ENCODE peak calls at places on chromosomes 7 and 10, in four cellular contexts. Z is vagina, K is lower lobe of right lung, B is GM23338. D is an unnamed sample. For H3K4me1, the result is how much of the 10 kb centered on the place peaks cover.

GRCh38 chr7:96479015-96479645 is 157.2 kb upstream of the SLC25A13 start:
- DNase-seq in Z (no peak), B (no peak), K (no peak), D (no peak)

GRCh38 chr7:141991144-141991543 is 4.5 kb upstream of the MGAM start:
- DNase-seq in Z (no peak), B (no peak), K (no peak), D (no peak)

GRCh38 chr7:35680403-35681013 is 14.4 kb downstream of the HERPUD2 start:
- DNase-seq in B (no peak), K (no peak), Z (no peak), D (no peak)

GRCh38 chr7:117386125-117386709 is 41.1 kb downstream of the ASZ1 start:
- DNase-seq in Z (no peak), B (no peak), K (no peak), D (no peak)

GRCh38 chr7:76065016-76065612 is 17.2 kb downstream of the MDH2 start:
- DNase-seq in K (no peak), Z (no peak), B (no peak), D (no peak)

GRCh38 chr7:42014625-42015412 is 222.2 kb downstream of the GLI3 start:
- DNase-seq in Z (no peak), K (no peak), B (peak), D (no peak)

GRCh38 chr10:14382022-14382421 is 51.3 kb upstream of the FRMD4A start:
- DNase-seq in K (no peak), Z (no peak), B (no peak), D (no peak)

GRCh38 chr7:30934732-30935568 is 23.3 kb downstream of the AQP1 start:
- DNase-seq in B (no peak), K (no peak), Z (no peak), D (no peak)

GRCh38 chr7:155789001-155789725 is 23.1 kb downstream of the SHH start:
- DNase-seq in B (no peak), Z (no peak), K (no peak), D (peak)

GRCh38 chr7:80095545-80095944 is 39.1 kb upstream of the GNAI1 start:
- DNase-seq in K (no peak), Z (no peak), B (peak), D (no peak)

GRCh38 chr10:62980697-62981495 is 152.2 kb upstream of the NRBF2 start:
- DNase-seq in Z (no peak), B (no peak), K (no peak), D (no peak)

GRCh38 chr7:50869108-50869716 is 86.5 kb upstream of the GRB10 start:
- DNase-seq in K (no peak), B (no peak), Z (no peak), D (no peak)

GRCh38 chr7:771241-772004 is 44.3 kb upstream of the PRKAR1B start:
- DNase-seq in B (no peak), K (no peak), Z (peak), D (peak)

GRCh38 chr10:47104786-47105385 is 193.7 kb downstream of the PTPN20 start:
- DNase-seq in Z (peak), K (peak), B (no peak), D (no peak)

GRCh38 chr10:47053399-47053798 is 142.2 kb downstream of the PTPN20 start:
- DNase-seq in K (no peak), Z (peak), B (no peak), D (no peak)

GRCh38 chr10:30701471-30702173 is 72.1 kb upstream of the LYZL2 start:
- DNase-seq in Z (no peak), B (no peak), K (no peak), D (no peak)

GRCh38 chr7:83439021-83439420 is 209.9 kb downstream of the SEMA3E start:
- DNase-seq in B (no peak), K (no peak), Z (no peak), D (no peak)

GRCh38 chr7:22192778-22193177 is 164.2 kb downstream of the RAPGEF5 start:
- DNase-seq in B (no peak), Z (no peak), K (no peak), D (no peak)

GRCh38 chr10:132113766-132114365 is 48.1 kb downstream of the JAKMIP3 start:
- DNase-seq in K (peak), B (no peak), Z (no peak), D (peak)

GRCh38 chr10:75505840-75506506 is 74.5 kb downstream of the LRMDA start:
- DNase-seq in Z (no peak), K (no peak), B (no peak), D (no peak)

GRCh38 chr7:41162612-41163011 is 540.3 kb downstream of the INHBA start:
- DNase-seq in K (no peak), Z (no peak), B (no peak), D (no peak)

GRCh38 chr7:91503934-91504575 is 239.8 kb downstream of the FZD1 start:
- DNase-seq in K (no peak), Z (no peak), B (no peak), D (no peak)

GRCh38 chr10:100008142-100008522 is 1.6 kb downstream of the DNMBP start:
- DNase-seq in B (no peak), Z (no peak), K (no peak), D (no peak)

GRCh38 chr10:100009793-100010676 is at the start of gene DNMBP:
- DNase-seq in K (peak), B (peak), Z (no peak), D (peak)

GRCh38 chr10:100007239-100008141 is 2.3 kb downstream of the DNMBP start:
- DNase-seq in B (no peak), Z (no peak), K (no peak), D (no peak)

GRCh38 chr10:100008708-100009282 is 952 bp downstream of the DNMBP start:
- DNase-seq in K (no peak), Z (no peak), B (no peak), D (no peak)

DNA sequence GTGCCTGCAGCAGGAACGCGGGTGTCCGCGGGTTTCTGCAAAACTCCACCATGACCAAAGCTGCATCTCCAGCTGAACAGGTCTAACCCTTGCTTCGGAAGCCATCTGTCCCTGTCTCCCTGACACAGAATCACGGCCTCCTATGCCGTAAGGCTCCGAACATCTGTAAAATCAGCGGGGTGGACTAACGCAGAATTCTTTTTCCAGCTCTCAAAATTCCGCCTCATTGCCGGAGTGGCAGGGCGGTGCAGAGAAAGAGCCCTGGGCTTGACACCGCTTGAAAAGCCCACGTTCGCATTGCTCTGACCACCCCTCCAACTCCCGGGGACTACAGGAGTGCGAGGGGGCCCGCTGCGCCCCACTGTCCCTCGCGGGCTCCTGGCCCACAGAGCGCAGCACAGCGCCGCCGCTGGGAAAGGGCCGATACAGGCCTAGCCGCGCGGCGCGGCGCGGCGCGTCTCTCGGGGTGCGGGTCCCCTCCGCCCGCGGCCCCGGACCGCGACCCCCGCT is 409 bp downstream of the DNMBP start:
- DNase-seq in Z (no peak), K (peak), B (no peak), D (no peak)
- H3K4me1 ChIP-seq in Z (under half), K (under half), B (under half), D (under half)

DNA sequence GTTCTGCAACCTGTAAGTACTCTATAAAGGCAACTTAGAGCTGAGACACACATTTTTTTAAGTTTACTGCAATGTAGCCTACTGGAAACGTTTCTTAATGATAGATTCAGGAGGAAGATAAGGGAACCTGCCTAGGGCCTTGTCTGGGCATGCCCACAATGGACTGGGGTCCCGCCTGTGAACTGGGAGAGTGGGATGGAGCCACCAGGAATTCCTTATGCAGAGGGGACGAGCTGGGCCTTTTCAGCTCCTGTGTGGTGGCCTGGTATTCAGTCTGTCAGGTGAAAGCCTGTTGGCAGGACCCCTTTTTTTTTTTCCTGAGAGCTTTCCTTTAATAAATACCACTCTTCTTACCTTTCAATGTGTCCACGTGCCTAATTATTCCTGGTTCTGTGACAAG is 384.4 kb upstream of the ZWINT start:
- DNase-seq in Z (no peak), B (no peak), K (no peak), D (no peak)
- H3K27ac ChIP-seq in Z (no peak), B (no peak), K (no peak), D (no peak)

GRCh38 chr7:121297843-121298242 is 31.0 kb upstream of the WNT16 start:
- DNase-seq in Z (no peak), K (no peak), B (no peak), D (no peak)
- H3K4me3 ChIP-seq in Z (no peak), K (no peak), B (no peak), D (no peak)

GRCh38 chr10:12179616-12180015 is 16.1 kb downstream of the NUDT5 start:
- DNase-seq in B (no peak), K (no peak), Z (no peak), D (no peak)
- H3K4me1 ChIP-seq in B (under half), K (under half), Z (under half), D (under half)